ENCODE peak calls at places on chromosomes 16 and 17, in six cellular contexts. One of them, this sample, is unnamed.

GRCh38 chr17:72466199-72466598 is 345.4 kb downstream of the SOX9 start:
- DNase-seq in cardiac fibroblast: peak
- DNase-seq in GM12864: peak
- DNase-seq in ovary: no peak
- DNase-seq in neural progenitor cell: no peak
- DNase-seq in heart right ventricle: no peak
- DNase-seq in this sample: peak

GRCh38 chr17:82679586-82680465 is 18.7 kb downstream of the RAB40B start:
- DNase-seq in ovary: no peak
- DNase-seq in cardiac fibroblast: no peak
- DNase-seq in GM12864: no peak
- DNase-seq in heart right ventricle: no peak
- DNase-seq in neural progenitor cell: peak
- DNase-seq in this sample: no peak

GRCh38 chr17:57112994-57113393 is 27.9 kb downstream of the AKAP1 start:
- DNase-seq in neural progenitor cell: no peak
- DNase-seq in heart right ventricle: no peak
- DNase-seq in GM12864: no peak
- DNase-seq in ovary: no peak
- DNase-seq in cardiac fibroblast: no peak
- DNase-seq in this sample: no peak

GRCh38 chr16:56421976-56422669 is 3.2 kb downstream of the AMFR start:
- DNase-seq in heart right ventricle: no peak
- DNase-seq in GM12864: no peak
- DNase-seq in neural progenitor cell: no peak
- DNase-seq in ovary: no peak
- DNase-seq in cardiac fibroblast: no peak
- DNase-seq in this sample: no peak

GRCh38 chr16:10971560-10971961 is 27.2 kb downstream of the CLEC16A start:
- DNase-seq in heart right ventricle: no peak
- DNase-seq in ovary: peak
- DNase-seq in neural progenitor cell: peak
- DNase-seq in cardiac fibroblast: peak
- DNase-seq in GM12864: no peak
- DNase-seq in this sample: peak

GRCh38 chr16:27951752-27952151 is 111.8 kb downstream of the GSG1L start:
- DNase-seq in GM12864: no peak
- DNase-seq in ovary: no peak
- DNase-seq in cardiac fibroblast: peak
- DNase-seq in heart right ventricle: no peak
- DNase-seq in neural progenitor cell: no peak
- DNase-seq in this sample: peak

GRCh38 chr16:28264656-28265055 is 27.7 kb upstream of the SBK1 start:
- DNase-seq in ovary: no peak
- DNase-seq in heart right ventricle: no peak
- DNase-seq in GM12864: no peak
- DNase-seq in cardiac fibroblast: peak
- DNase-seq in neural progenitor cell: no peak
- DNase-seq in this sample: no peak

GRCh38 chr17:27247071-27247957 is 46.6 kb upstream of the WSB1 start:
- DNase-seq in neural progenitor cell: no peak
- DNase-seq in heart right ventricle: peak
- DNase-seq in cardiac fibroblast: peak
- DNase-seq in ovary: peak
- DNase-seq in GM12864: no peak
- DNase-seq in this sample: peak

GRCh38 chr16:1363501-1364041 is 11.8 kb downstream of the GNPTG start:
- DNase-seq in GM12864: no peak
- DNase-seq in ovary: no peak
- DNase-seq in neural progenitor cell: peak
- DNase-seq in cardiac fibroblast: peak
- DNase-seq in heart right ventricle: peak
- DNase-seq in this sample: no peak

GRCh38 chr17:801660-802059 is 19.5 kb downstream of the MRM3 start:
- DNase-seq in heart right ventricle: no peak
- DNase-seq in ovary: no peak
- DNase-seq in GM12864: no peak
- DNase-seq in cardiac fibroblast: no peak
- DNase-seq in neural progenitor cell: no peak
- DNase-seq in this sample: peak

GRCh38 chr16:15440852-15441251 is 6.5 kb downstream of the BMERB1 start:
- DNase-seq in cardiac fibroblast: peak
- DNase-seq in neural progenitor cell: no peak
- DNase-seq in heart right ventricle: no peak
- DNase-seq in GM12864: no peak
- DNase-seq in ovary: no peak
- DNase-seq in this sample: peak

GRCh38 chr17:80071116-80071980 is 30.0 kb upstream of the GAA start:
- DNase-seq in cardiac fibroblast: peak
- DNase-seq in heart right ventricle: peak
- DNase-seq in GM12864: no peak
- DNase-seq in ovary: peak
- DNase-seq in neural progenitor cell: no peak
- DNase-seq in this sample: peak

GRCh38 chr16:58426095-58426494 is 33.8 kb downstream of the GINS3 start:
- DNase-seq in heart right ventricle: no peak
- DNase-seq in ovary: no peak
- DNase-seq in GM12864: peak
- DNase-seq in cardiac fibroblast: no peak
- DNase-seq in neural progenitor cell: no peak
- DNase-seq in this sample: no peak

GRCh38 chr17:17448723-17449122 is 28.1 kb upstream of the MED9 start:
- DNase-seq in neural progenitor cell: no peak
- DNase-seq in cardiac fibroblast: no peak
- DNase-seq in GM12864: no peak
- DNase-seq in heart right ventricle: no peak
- DNase-seq in ovary: no peak
- DNase-seq in this sample: no peak

GRCh38 chr16:9846362-9847099 is 335.7 kb downstream of the GRIN2A start:
- DNase-seq in heart right ventricle: no peak
- DNase-seq in GM12864: no peak
- DNase-seq in neural progenitor cell: no peak
- DNase-seq in ovary: no peak
- DNase-seq in cardiac fibroblast: peak
- DNase-seq in this sample: no peak

GRCh38 chr16:53673189-53673588 is 30.5 kb downstream of the RPGRIP1L start:
- DNase-seq in neural progenitor cell: no peak
- DNase-seq in ovary: no peak
- DNase-seq in cardiac fibroblast: no peak
- DNase-seq in GM12864: no peak
- DNase-seq in heart right ventricle: no peak
- DNase-seq in this sample: no peak

GRCh38 chr17:40364121-40364861 is at the start of gene GJD3:
- DNase-seq in neural progenitor cell: peak
- DNase-seq in cardiac fibroblast: no peak
- DNase-seq in GM12864: no peak
- DNase-seq in heart right ventricle: peak
- DNase-seq in ovary: no peak
- DNase-seq in this sample: no peak

GRCh38 chr17:40361925-40362695 is 2.4 kb downstream of the GJD3 start:
- DNase-seq in ovary: no peak
- DNase-seq in heart right ventricle: no peak
- DNase-seq in neural progenitor cell: no peak
- DNase-seq in GM12864: no peak
- DNase-seq in cardiac fibroblast: no peak
- DNase-seq in this sample: no peak

GRCh38 chr17:40362696-40363479 is 1.6 kb downstream of the GJD3 start:
- DNase-seq in ovary: no peak
- DNase-seq in cardiac fibroblast: peak
- DNase-seq in GM12864: no peak
- DNase-seq in neural progenitor cell: peak
- DNase-seq in heart right ventricle: peak
- DNase-seq in this sample: peak

GRCh38 chr17:40364906-40365305 is 369 bp upstream of the GJD3 start:
- DNase-seq in GM12864: no peak
- DNase-seq in heart right ventricle: no peak
- DNase-seq in neural progenitor cell: no peak
- DNase-seq in cardiac fibroblast: no peak
- DNase-seq in ovary: no peak
- DNase-seq in this sample: no peak

DNA sequence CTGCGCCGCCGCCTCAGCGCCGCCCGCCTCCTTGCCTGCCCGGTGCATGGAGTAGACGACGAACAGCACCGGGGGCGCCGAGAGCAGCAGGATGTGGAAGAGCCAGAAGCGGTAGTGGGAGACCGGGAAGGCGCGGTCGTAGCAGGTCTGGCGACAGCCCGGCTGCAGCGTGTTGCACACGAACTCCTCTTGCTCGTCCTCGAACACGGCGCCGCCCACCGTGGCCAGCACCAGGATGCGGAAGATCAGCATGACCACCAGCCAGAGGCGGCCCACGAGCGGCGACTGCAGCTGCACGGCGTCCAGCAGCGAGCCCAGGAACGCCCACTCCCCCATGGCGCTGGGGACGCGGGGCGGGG is 1.1 kb downstream of the GJD3 start:
- DNase-seq in ovary: no peak
- DNase-seq in heart right ventricle: peak
- DNase-seq in neural progenitor cell: peak
- DNase-seq in GM12864: no peak
- DNase-seq in cardiac fibroblast: peak
- DNase-seq in this sample: no peak
- H3K4me3 ChIP-seq in ovary: peak
- H3K4me3 ChIP-seq in heart right ventricle: peak
- H3K4me3 ChIP-seq in neural progenitor cell: peak
- H3K4me3 ChIP-seq in GM12864: peak
- H3K4me3 ChIP-seq in cardiac fibroblast: peak
- H3K4me3 ChIP-seq in this sample: peak

GRCh38 chr17:7477392-7478275 is 1.8 kb downstream of the ZBTB4 start:
- DNase-seq in heart right ventricle: peak
- DNase-seq in cardiac fibroblast: peak
- DNase-seq in ovary: peak
- DNase-seq in neural progenitor cell: peak
- DNase-seq in GM12864: no peak
- DNase-seq in this sample: peak
- H3K4me3 ChIP-seq in heart right ventricle: peak
- H3K4me3 ChIP-seq in cardiac fibroblast: peak
- H3K4me3 ChIP-seq in ovary: peak
- H3K4me3 ChIP-seq in neural progenitor cell: no peak
- H3K4me3 ChIP-seq in GM12864: no peak
- H3K4me3 ChIP-seq in this sample: peak

DNA sequence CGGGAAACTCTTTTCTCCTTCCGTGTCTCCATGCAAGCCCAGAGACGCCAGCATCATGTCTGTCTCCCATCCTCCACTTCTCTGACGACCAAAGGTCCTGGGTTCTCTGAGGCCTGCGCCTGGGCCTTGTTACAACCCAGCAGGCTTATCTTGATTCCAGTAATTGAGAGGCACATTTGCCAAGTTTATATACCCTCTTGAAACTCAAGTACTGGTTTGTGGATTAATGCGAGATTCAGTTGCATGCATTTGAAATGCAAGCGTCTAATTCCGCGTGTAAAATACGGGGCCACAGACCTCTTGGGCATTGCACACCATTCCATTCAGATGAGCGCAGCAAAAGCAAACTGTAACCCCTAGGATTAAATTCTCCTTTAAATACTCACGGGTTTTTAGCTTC is 28.7 kb upstream of the CRISPLD2 start:
- DNase-seq in neural progenitor cell: no peak
- DNase-seq in GM12864: no peak
- DNase-seq in cardiac fibroblast: no peak
- DNase-seq in ovary: no peak
- DNase-seq in heart right ventricle: no peak
- DNase-seq in this sample: no peak
- H3K4me3 ChIP-seq in neural progenitor cell: no peak
- H3K4me3 ChIP-seq in GM12864: no peak
- H3K4me3 ChIP-seq in cardiac fibroblast: no peak
- H3K4me3 ChIP-seq in ovary: no peak
- H3K4me3 ChIP-seq in heart right ventricle: no peak
- H3K4me3 ChIP-seq in this sample: no peak

GRCh38 chr17:40061532-40062038 is 1.2 kb upstream of the THRA start:
- DNase-seq in GM12864: no peak
- DNase-seq in heart right ventricle: no peak
- DNase-seq in ovary: no peak
- DNase-seq in neural progenitor cell: no peak
- DNase-seq in cardiac fibroblast: no peak
- DNase-seq in this sample: no peak
- H3K4me3 ChIP-seq in GM12864: no peak
- H3K4me3 ChIP-seq in heart right ventricle: no peak
- H3K4me3 ChIP-seq in ovary: no peak
- H3K4me3 ChIP-seq in neural progenitor cell: no peak
- H3K4me3 ChIP-seq in cardiac fibroblast: no peak
- H3K4me3 ChIP-seq in this sample: no peak

GRCh38 chr17:50560931-50561750 is 626 bp downstream of the CACNA1G start:
- DNase-seq in ovary: peak
- DNase-seq in cardiac fibroblast: no peak
- DNase-seq in neural progenitor cell: peak
- DNase-seq in GM12864: no peak
- DNase-seq in heart right ventricle: no peak
- DNase-seq in this sample: no peak
- H3K4me3 ChIP-seq in ovary: peak
- H3K4me3 ChIP-seq in cardiac fibroblast: peak
- H3K4me3 ChIP-seq in neural progenitor cell: peak
- H3K4me3 ChIP-seq in GM12864: peak
- H3K4me3 ChIP-seq in heart right ventricle: peak
- H3K4me3 ChIP-seq in this sample: peak

DNA sequence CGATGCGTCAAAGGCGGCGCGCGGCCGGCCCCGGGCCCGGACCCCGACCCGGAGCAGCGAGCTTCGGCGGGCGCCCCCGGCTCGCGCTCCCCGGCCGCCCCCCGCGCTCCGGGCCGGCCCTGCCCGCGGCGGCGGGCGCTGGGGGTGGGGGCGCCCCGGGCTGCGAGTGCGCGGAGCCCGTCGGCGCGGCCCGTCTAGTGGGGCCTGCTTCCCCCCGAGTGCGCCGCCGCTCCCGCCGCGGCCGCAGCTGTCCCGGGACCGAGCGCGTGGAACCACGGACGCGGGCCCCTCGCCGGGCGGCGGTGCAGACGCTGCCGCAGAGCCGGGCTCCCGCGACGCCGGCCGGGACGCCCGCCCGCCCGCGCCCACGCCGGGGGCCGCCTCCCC is 308 bp downstream of the ADCY9 start:
- DNase-seq in heart right ventricle: no peak
- DNase-seq in neural progenitor cell: no peak
- DNase-seq in cardiac fibroblast: no peak
- DNase-seq in GM12864: no peak
- DNase-seq in ovary: no peak
- DNase-seq in this sample: no peak
- H3K4me3 ChIP-seq in heart right ventricle: peak
- H3K4me3 ChIP-seq in neural progenitor cell: peak
- H3K4me3 ChIP-seq in cardiac fibroblast: peak
- H3K4me3 ChIP-seq in GM12864: peak
- H3K4me3 ChIP-seq in ovary: peak
- H3K4me3 ChIP-seq in this sample: peak

GRCh38 chr17:78250891-78251772 is 19.7 kb downstream of the TMEM235 start:
- DNase-seq in GM12864: peak
- DNase-seq in ovary: peak
- DNase-seq in heart right ventricle: peak
- DNase-seq in neural progenitor cell: peak
- DNase-seq in cardiac fibroblast: peak
- DNase-seq in this sample: peak
- H3K4me3 ChIP-seq in GM12864: no peak
- H3K4me3 ChIP-seq in ovary: no peak
- H3K4me3 ChIP-seq in heart right ventricle: no peak
- H3K4me3 ChIP-seq in neural progenitor cell: no peak
- H3K4me3 ChIP-seq in cardiac fibroblast: no peak
- H3K4me3 ChIP-seq in this sample: no peak

This sample was measured in MG63.